ENCODE peak calls at places on chromosome 13, in four cellular contexts. One of them, this sample, is unnamed.

GRCh38 chr13:106532111-106532929 is 3.1 kb downstream of the EFNB2 start:
- DNase-seq in mammary epithelial cell: peak; percentile 37
- DNase-seq in H1: no peak
- DNase-seq in neural progenitor cell: peak; percentile 59
- DNase-seq in this sample: no peak

GRCh38 chr13:70253834-70254233 is 145.6 kb upstream of the KLHL1 start:
- DNase-seq in mammary epithelial cell: peak; percentile 20
- DNase-seq in H1: no peak
- DNase-seq in neural progenitor cell: no peak
- DNase-seq in this sample: no peak

GRCh38 chr13:44003481-44003880 is 123.8 kb downstream of the LACC1 start:
- DNase-seq in H1: no peak
- DNase-seq in mammary epithelial cell: no peak
- DNase-seq in neural progenitor cell: no peak
- DNase-seq in this sample: no peak

GRCh38 chr13:68257111-68257842 is 1027.1 kb upstream of the PCDH9 start:
- DNase-seq in H1: no peak
- DNase-seq in mammary epithelial cell: no peak
- DNase-seq in neural progenitor cell: no peak
- DNase-seq in this sample: no peak

GRCh38 chr13:103255587-103256301 is 189.5 kb upstream of the SLC10A2 start:
- DNase-seq in H1: no peak
- DNase-seq in neural progenitor cell: no peak
- DNase-seq in mammary epithelial cell: no peak
- DNase-seq in this sample: no peak

GRCh38 chr13:40453666-40454030 is 212.8 kb downstream of the FOXO1 start:
- DNase-seq in H1: no peak
- DNase-seq in mammary epithelial cell: peak; percentile 96
- DNase-seq in neural progenitor cell: no peak
- DNase-seq in this sample: no peak

GRCh38 chr13:112562254-112562653 is 25.7 kb downstream of the TUBGCP3 start:
- DNase-seq in neural progenitor cell: no peak
- DNase-seq in H1: no peak
- DNase-seq in mammary epithelial cell: no peak
- DNase-seq in this sample: no peak

GRCh38 chr13:104975272-104975671 is 1560.2 kb downstream of the EFNB2 start:
- DNase-seq in neural progenitor cell: no peak
- DNase-seq in mammary epithelial cell: no peak
- DNase-seq in H1: no peak
- DNase-seq in this sample: no peak

GRCh38 chr13:60351326-60351725 is 45.7 kb upstream of the TDRD3 start:
- DNase-seq in mammary epithelial cell: peak; percentile 15
- DNase-seq in H1: no peak
- DNase-seq in neural progenitor cell: no peak
- DNase-seq in this sample: no peak

GRCh38 chr13:112063807-112064206 is 3.1 kb upstream of the SOX1 start:
- DNase-seq in H1: no peak
- DNase-seq in neural progenitor cell: no peak
- DNase-seq in mammary epithelial cell: no peak
- DNase-seq in this sample: no peak

GRCh38 chr13:98452851-98453250 is 124.1 kb downstream of the STK24 start:
- DNase-seq in neural progenitor cell: no peak
- DNase-seq in H1: no peak
- DNase-seq in mammary epithelial cell: no peak
- DNase-seq in this sample: no peak

GRCh38 chr13:109110159-109110558 is 480.7 kb downstream of the MYO16 start:
- DNase-seq in H1: no peak
- DNase-seq in mammary epithelial cell: no peak
- DNase-seq in neural progenitor cell: no peak
- DNase-seq in this sample: no peak

GRCh38 chr13:63910406-63910957 is 2494.8 kb upstream of the PCDH20 start:
- DNase-seq in mammary epithelial cell: no peak
- DNase-seq in neural progenitor cell: peak; percentile 66
- DNase-seq in H1: peak; percentile 52
- DNase-seq in this sample: no peak

GRCh38 chr13:102948006-102948405 is 102.2 kb downstream of the ERCC5 start:
- DNase-seq in H1: no peak
- DNase-seq in mammary epithelial cell: no peak
- DNase-seq in neural progenitor cell: peak; percentile 63
- DNase-seq in this sample: no peak

GRCh38 chr13:22077205-22077683 is 406.4 kb downstream of the FGF9 start:
- DNase-seq in mammary epithelial cell: no peak
- DNase-seq in neural progenitor cell: no peak
- DNase-seq in H1: no peak
- DNase-seq in this sample: no peak

GRCh38 chr13:94968040-94968756 is 255.9 kb upstream of the SOX21 start:
- DNase-seq in H1: peak; percentile 83
- DNase-seq in mammary epithelial cell: no peak
- DNase-seq in neural progenitor cell: peak; percentile 86
- DNase-seq in this sample: no peak
- H3K4me3 ChIP-seq in H1: peak overlapping the region; percentile 67
- H3K4me3 ChIP-seq in mammary epithelial cell: peak overlapping the region; percentile 16
- H3K4me3 ChIP-seq in neural progenitor cell: peak overlapping the region; percentile 67
- H3K4me3 ChIP-seq in this sample: no peak overlapping the region

GRCh38 chr13:35086667-35087066 is 144.6 kb downstream of the NBEA start:
- DNase-seq in neural progenitor cell: no peak
- DNase-seq in H1: no peak
- DNase-seq in mammary epithelial cell: peak; percentile 37
- DNase-seq in this sample: no peak
- H3K79me2 ChIP-seq in neural progenitor cell: no peaks in the 10 kb centered on the region
- H3K79me2 ChIP-seq in H1: no peaks in the 10 kb centered on the region
- H3K79me2 ChIP-seq in mammary epithelial cell: no peaks in the 10 kb centered on the region
- H3K79me2 ChIP-seq in this sample: no peaks in the 10 kb centered on the region

GRCh38 chr13:29260684-29261083 is 334.8 kb downstream of the SLC7A1 start:
- DNase-seq in H1: no peak
- DNase-seq in mammary epithelial cell: no peak
- DNase-seq in neural progenitor cell: no peak
- DNase-seq in this sample: no peak
- TF ChIP-seq CTCF in H1: peak; percentile 18
- TF ChIP-seq CTCF in mammary epithelial cell: no peak
- TF ChIP-seq CTCF in neural progenitor cell: peak; percentile 17
- TF ChIP-seq CTCF in this sample: peak; percentile 30

GRCh38 chr13:42274386-42275097 is 2.6 kb downstream of the AKAP11 start:
- DNase-seq in H1: no peak
- DNase-seq in mammary epithelial cell: no peak
- DNase-seq in neural progenitor cell: no peak
- DNase-seq in this sample: peak; percentile 12

GRCh38 chr13:42277618-42278276 is 5.8 kb downstream of the AKAP11 start:
- DNase-seq in mammary epithelial cell: no peak
- DNase-seq in neural progenitor cell: no peak
- DNase-seq in H1: no peak
- DNase-seq in this sample: no peak

GRCh38 chr13:42276683-42277082 is 4.7 kb downstream of the AKAP11 start:
- DNase-seq in neural progenitor cell: no peak
- DNase-seq in H1: no peak
- DNase-seq in mammary epithelial cell: no peak
- DNase-seq in this sample: peak; percentile 8

GRCh38 chr13:42275098-42275471 is 3.1 kb downstream of the AKAP11 start:
- DNase-seq in neural progenitor cell: no peak
- DNase-seq in H1: no peak
- DNase-seq in mammary epithelial cell: no peak
- DNase-seq in this sample: peak; percentile 80

GRCh38 chr13:42275506-42275905 is 3.6 kb downstream of the AKAP11 start:
- DNase-seq in H1: no peak
- DNase-seq in neural progenitor cell: no peak
- DNase-seq in mammary epithelial cell: peak; percentile 19
- DNase-seq in this sample: peak; percentile 17
- H3K4me3 ChIP-seq in H1: no peak overlapping the region
- H3K4me3 ChIP-seq in neural progenitor cell: no peak overlapping the region
- H3K4me3 ChIP-seq in mammary epithelial cell: no peak overlapping the region
- H3K4me3 ChIP-seq in this sample: peak overlapping the region; percentile 82

DNA sequence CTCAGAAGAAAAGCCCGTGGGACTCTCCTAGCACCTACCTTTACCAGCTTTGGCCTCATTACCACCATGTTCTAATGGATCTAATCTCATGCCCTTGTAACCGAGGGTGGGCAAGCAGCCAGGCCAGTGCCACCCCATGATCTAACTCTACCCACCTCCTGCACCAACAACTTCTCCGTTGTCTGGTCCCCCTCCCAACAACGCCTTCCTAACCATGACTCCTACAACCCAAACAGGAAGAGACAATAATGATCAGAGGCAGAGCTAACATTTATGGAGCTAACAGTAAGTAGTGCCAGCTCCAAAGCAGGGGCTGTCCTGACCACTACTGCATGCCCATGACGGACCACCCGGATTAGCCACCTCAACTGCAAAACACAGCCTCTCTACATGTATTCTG is 3.5 kb downstream of the USP12 start:
- DNase-seq in neural progenitor cell: no peak
- DNase-seq in H1: no peak
- DNase-seq in mammary epithelial cell: no peak
- DNase-seq in this sample: no peak
- H3K79me2 ChIP-seq in neural progenitor cell: peaks cover 79% of the 10 kb centered on the region
- H3K79me2 ChIP-seq in H1: peaks cover 10% of the 10 kb centered on the region
- H3K79me2 ChIP-seq in mammary epithelial cell: peaks cover 76% of the 10 kb centered on the region
- H3K79me2 ChIP-seq in this sample: peaks cover 78% of the 10 kb centered on the region

DNA sequence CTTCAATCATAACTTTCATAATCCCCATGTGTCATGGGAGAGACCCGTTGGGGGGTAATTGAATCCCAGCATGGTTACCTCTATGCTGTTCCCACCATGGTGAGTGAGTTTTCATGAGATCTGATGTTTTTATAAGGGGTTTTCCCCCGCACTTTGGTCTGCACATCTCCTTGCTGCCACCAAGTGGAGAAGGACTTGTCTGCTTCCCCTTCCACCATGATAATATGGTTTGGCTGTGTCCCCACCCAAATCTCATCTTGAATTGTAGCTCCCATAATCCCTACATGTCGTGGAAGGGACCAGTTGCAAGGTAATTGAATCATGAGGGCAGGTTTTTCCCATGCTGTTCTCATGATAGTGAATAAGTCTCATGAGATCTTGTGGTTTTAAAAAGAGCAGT is 524.9 kb downstream of the SLITRK5 start:
- DNase-seq in neural progenitor cell: no peak
- DNase-seq in mammary epithelial cell: no peak
- DNase-seq in H1: no peak
- DNase-seq in this sample: peak; percentile 13
- TF ChIP-seq CTCF in neural progenitor cell: no peak
- TF ChIP-seq CTCF in mammary epithelial cell: no peak
- TF ChIP-seq CTCF in H1: no peak
- TF ChIP-seq CTCF in this sample: peak; percentile 30

GRCh38 chr13:79314652-79315051 is 91.4 kb downstream of the RBM26 start:
- DNase-seq in mammary epithelial cell: no peak
- DNase-seq in H1: no peak
- DNase-seq in neural progenitor cell: no peak
- DNase-seq in this sample: no peak

GRCh38 chr13:79317856-79318255 is 88.2 kb downstream of the RBM26 start:
- DNase-seq in mammary epithelial cell: no peak
- DNase-seq in neural progenitor cell: no peak
- DNase-seq in H1: no peak
- DNase-seq in this sample: no peak

GRCh38 chr13:79318664-79319063 is 87.4 kb downstream of the RBM26 start:
- DNase-seq in H1: no peak
- DNase-seq in neural progenitor cell: no peak
- DNase-seq in mammary epithelial cell: no peak
- DNase-seq in this sample: no peak

DNA sequence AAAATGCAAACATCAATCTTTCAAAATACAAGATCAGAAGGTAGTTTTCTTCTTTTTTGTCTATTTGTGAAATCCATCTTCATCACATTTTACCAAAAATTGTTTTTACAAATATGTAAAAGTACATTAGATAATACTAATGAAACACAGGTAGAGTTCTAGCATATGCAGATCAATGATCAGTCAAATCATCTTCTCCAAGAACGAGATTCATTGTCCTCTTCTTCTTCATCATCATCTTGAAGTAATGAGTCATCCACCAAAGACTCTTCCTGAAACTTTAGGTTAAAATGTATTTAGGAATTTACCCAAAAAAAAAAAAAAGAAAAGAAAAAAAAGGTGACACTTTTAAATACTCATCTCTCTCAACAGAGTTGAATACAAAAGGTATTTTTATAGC is 85.6 kb downstream of the RBM26 start:
- DNase-seq in mammary epithelial cell: no peak
- DNase-seq in neural progenitor cell: no peak
- DNase-seq in H1: no peak
- DNase-seq in this sample: no peak
- H3K4me3 ChIP-seq in mammary epithelial cell: no peak overlapping the region
- H3K4me3 ChIP-seq in neural progenitor cell: no peak overlapping the region
- H3K4me3 ChIP-seq in H1: no peak overlapping the region
- H3K4me3 ChIP-seq in this sample: no peak overlapping the region

DNA sequence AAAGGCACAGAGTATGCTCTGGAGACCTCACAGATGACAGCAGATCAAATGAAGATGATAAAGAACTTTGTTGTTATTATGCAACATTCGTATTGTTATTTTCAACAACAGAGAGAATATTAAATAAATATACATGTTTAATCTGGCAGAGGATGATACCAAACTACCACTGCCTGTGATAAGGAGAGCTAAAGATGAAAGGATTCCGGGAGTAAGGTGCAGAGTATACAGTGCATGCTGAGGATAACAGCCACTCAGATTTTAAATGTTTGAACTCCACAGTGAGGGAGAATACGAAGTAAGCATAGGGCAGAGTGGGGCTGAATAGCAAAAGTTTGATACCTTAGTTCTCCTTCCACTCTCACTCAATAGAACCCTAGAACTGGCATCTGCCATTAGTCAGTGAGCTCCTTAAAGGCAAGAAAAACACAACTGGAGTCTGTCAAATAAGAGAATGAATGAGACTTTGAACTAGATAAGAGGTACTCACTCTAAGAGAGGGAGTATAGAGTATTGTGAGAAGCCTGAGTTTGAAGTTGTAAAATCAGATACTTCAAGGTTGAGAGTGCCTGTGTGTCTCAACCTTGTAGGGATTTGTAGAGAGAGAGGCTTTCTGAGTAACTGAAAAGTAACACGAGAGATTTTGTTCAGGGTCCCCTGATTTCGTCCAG is 78.5 kb downstream of the STARD13 start:
- DNase-seq in neural progenitor cell: no peak
- DNase-seq in H1: no peak
- DNase-seq in mammary epithelial cell: no peak
- DNase-seq in this sample: no peak
- H3K79me2 ChIP-seq in neural progenitor cell: no peaks in the 10 kb centered on the region
- H3K79me2 ChIP-seq in H1: no peaks in the 10 kb centered on the region
- H3K79me2 ChIP-seq in mammary epithelial cell: peaks cover 66% of the 10 kb centered on the region
- H3K79me2 ChIP-seq in this sample: no peaks in the 10 kb centered on the region

GRCh38 chr13:25059943-25060342 is 36.0 kb upstream of the PABPC3 start:
- DNase-seq in neural progenitor cell: no peak
- DNase-seq in H1: no peak
- DNase-seq in mammary epithelial cell: no peak
- DNase-seq in this sample: no peak

GRCh38 chr13:25059166-25059565 is 36.8 kb upstream of the PABPC3 start:
- DNase-seq in neural progenitor cell: no peak
- DNase-seq in H1: no peak
- DNase-seq in mammary epithelial cell: no peak
- DNase-seq in this sample: no peak

GRCh38 chr13:25064396-25064795 is 31.5 kb upstream of the PABPC3 start:
- DNase-seq in mammary epithelial cell: no peak
- DNase-seq in neural progenitor cell: no peak
- DNase-seq in H1: no peak
- DNase-seq in this sample: no peak

GRCh38 chr13:25065974-25066770 is 29.8 kb upstream of the PABPC3 start:
- DNase-seq in neural progenitor cell: no peak
- DNase-seq in mammary epithelial cell: no peak
- DNase-seq in H1: no peak
- DNase-seq in this sample: no peak

DNA sequence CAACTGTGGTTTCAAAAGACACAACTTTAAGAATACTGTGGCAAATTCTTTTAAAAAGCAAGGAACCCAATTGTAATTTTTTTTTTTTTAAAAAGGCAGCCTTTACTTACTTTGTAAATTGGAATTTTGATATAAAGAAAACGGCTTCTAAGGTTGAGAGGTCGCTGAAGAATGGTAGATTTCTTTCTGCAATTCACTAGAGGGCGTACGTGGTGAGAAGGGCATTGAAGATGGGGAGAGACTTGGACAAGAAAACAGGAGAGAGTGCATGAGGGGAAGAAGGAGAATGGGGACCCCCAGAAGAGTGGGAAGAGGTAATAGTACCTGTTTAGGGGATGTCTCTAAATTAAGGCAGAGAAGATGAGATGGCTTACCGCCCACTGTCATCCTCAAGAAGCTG is 33.5 kb upstream of the PABPC3 start:
- DNase-seq in neural progenitor cell: no peak
- DNase-seq in H1: no peak
- DNase-seq in mammary epithelial cell: no peak
- DNase-seq in this sample: no peak
- TF ChIP-seq CTCF in neural progenitor cell: no peak
- TF ChIP-seq CTCF in H1: no peak
- TF ChIP-seq CTCF in mammary epithelial cell: no peak
- TF ChIP-seq CTCF in this sample: peak; percentile 60

This sample was measured in OCI-LY7.